ENCODE peak calls at places on chromosomes 12 and 14, in five cellular contexts. F is HCT116, R is hepatocyte, G is sigmoid colon, E is cardiac muscle cell. J is an unnamed sample.

GRCh38 chr12:46556105-46556559 is 183.6 kb upstream of the SLC38A2 start:
- DNase-seq in F (peak; percentile 84), R (no peak), E (peak; percentile 87), G (no peak), J (no peak)

GRCh38 chr12:122895290-122895689 is 634 bp downstream of the VPS37B start:
- DNase-seq in G (no peak), E (no peak), F (no peak), R (no peak), J (no peak)

GRCh38 chr12:93419388-93420034 is 22.2 kb downstream of the UBE2N start:
- DNase-seq in R (peak; percentile 54), G (no peak), E (peak; percentile 79), F (no peak), J (no peak)

GRCh38 chr12:22467190-22467589 is 77.2 kb downstream of the C2CD5 start:
- DNase-seq in E (peak; percentile 17), R (no peak), G (no peak), F (no peak), J (no peak)

GRCh38 chr12:45893240-45893639 is 97.1 kb downstream of the SCAF11 start:
- DNase-seq in R (no peak), E (peak; percentile 27), G (no peak), F (peak; percentile 10), J (no peak)

GRCh38 chr12:94244165-94245133 is 96.1 kb downstream of the PLXNC1 start:
- DNase-seq in R (no peak), G (no peak), F (no peak), E (no peak), J (no peak)

GRCh38 chr12:110590806-110591326 is 7.7 kb upstream of the PPTC7 start:
- DNase-seq in F (no peak), G (no peak), R (no peak), E (peak; percentile 26), J (no peak)

GRCh38 chr12:96193725-96194571 is at the start of gene ELK3:
- DNase-seq in G (peak; percentile 84), R (peak; percentile 79), F (no peak), E (peak; percentile 87), J (no peak)

DNA sequence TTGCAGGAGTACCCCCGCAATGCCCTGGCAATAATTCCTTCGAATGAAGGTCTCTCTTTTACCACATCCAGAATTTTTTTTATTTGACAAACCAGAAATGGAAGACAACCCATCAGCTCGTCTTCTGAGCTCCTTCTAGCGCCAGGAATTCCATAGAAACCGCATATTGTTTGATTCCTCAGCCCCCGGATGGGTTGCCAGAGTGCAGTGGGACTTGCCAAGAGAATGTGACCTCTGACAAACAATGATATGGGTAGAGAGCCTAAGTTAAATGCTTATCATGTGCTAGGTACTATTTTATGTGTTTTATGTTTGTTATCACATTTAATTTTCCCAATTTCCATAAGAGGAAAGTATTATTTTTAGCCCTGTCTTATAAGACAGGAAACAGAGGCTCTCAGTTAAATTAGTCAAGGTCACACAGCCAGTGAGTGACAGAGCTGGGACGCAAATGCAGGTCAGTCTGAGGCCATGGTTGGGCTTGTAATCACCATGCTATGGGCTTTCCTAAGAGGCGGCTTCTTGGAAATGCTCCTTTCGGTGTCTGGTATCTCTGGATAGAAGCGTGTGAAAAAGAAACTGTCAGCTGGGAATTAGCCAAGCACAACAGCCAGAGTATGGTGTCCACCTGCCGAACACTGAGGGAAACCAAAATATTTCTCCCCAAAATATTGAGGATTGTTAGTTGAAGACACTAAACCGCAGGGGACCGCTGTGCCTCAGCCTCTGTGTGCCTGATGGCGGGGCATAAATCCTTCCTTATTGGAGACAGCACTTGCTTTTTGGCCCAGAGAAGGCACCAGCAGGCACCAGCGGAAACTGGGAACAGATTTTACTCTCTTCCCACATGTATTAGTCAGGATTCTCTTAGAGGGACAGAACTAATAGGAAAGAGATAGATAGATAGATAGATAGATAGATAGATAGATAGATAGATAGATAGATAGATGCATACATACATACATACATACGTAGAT is 29.4 kb upstream of the ETFBKMT start:
- DNase-seq in R (peak; percentile 18), F (no peak), E (peak; percentile 79), G (no peak), J (no peak)
- H3K27ac ChIP-seq in R (no peak overlapping the region), F (no peak overlapping the region), E (peak overlapping the region; percentile 98), G (no peak overlapping the region), J (no peak overlapping the region)

DNA sequence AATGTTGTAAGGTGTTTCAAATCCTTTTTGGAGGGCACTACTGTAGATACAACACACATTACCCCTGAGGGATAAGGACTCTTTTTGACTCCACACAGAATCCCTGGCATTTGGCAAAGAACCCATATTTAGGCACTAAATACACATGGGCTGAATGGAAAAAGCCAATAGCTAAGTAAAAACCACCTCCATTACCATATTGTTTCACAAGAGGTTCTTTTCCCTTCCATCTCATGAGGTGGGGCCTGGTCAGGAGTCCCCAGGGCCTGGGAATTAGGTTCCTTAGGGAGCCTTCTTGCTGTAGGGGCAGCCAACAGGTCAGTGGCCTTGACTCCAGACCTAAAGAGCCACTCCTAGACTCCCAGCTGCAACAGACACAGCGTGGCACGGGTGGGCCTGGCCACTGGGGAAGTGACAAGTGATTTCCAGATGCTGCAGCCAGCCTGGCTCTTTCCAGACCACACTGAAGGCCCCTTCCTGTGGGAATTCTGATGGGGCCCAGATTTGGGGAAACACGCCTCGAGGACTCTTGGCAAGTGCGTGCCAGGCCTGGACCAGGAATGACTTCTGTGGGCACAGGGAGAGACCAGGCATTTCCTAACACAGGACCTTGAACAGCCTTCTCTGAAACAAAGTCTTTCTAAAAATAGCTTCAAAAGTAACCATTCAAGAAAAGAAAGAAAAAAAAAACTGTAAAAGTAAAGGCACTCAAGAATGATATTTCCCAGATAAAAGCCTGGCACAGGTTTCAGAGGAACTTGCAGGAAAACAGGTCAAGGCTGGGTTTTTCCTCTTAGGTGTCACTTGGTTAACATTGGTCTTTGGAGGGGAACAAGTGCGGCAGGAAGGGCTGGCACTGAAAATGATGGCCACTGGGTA is 18.1 kb downstream of the SSH1 start:
- DNase-seq in F (no peak), E (peak; percentile 73), G (peak; percentile 83), R (no peak), J (no peak)
- H3K27ac ChIP-seq in F (peak overlapping the region; percentile 99), E (peak overlapping the region; percentile 90), G (peak overlapping the region; percentile 90), R (peak overlapping the region; percentile 85), J (peak overlapping the region; percentile 82)

DNA sequence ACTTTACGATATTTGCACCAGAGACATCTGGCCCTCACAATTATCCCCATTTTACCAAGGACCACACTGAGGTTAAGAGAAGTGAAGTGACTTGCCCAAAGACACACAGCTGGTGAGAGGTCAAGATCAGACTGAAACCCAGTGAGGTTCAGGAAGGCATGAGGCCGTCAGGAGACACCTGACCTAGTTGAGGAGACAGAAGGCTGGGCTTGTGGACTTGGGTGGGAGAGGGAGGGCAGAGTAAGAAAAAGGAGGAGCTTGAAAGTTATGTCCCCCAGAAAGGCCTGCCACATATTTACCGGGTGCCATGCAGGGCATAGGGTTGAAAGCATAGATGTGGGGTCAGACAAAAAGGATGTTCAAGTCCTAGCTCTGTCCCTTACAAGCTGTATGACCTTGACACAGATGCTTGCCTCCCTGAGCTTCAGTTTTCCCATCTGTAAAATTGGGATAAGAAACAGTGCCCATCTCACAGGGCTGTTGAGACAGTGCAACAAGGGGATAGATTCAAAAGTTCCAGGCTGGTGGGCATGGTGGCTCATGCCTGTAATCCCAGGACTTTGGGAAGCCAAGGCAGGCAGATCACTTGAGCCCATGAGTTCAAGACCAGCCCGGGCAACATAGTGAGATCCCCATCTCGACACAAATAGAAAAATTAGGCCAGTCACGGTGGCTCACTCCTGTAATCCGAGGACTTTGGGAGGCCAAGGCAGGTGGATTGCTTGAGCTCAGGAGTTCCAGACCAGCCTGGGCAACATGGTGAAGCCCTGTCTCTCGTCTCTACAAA is 6.4 kb downstream of the SELPLG start:
- DNase-seq in G (no peak), F (no peak), E (no peak), R (no peak), J (no peak)
- H3K27ac ChIP-seq in G (no peak overlapping the region), F (no peak overlapping the region), E (no peak overlapping the region), R (no peak overlapping the region), J (no peak overlapping the region)

DNA sequence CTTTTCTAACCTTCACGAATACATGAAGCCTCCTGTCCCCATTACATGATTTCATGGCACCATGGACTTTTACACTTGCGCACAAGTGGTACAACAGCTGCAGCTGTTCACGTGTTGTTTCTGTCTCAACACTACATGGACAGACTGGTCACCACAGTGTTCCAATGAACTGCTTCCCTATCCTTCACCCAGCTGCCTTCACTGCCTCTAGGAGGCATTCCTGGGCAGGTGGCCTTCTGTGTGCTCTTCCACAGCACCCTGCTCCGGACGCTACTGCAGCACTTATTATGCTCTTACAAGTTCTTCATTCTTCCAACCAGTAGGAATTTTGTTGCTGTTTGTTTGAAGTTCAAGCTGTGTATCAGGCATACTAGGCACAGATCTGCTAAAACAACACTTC is 1.5 kb downstream of the MTERF2 start:
- DNase-seq in G (no peak), F (no peak), R (no peak), E (no peak), J (no peak)
- H3K27ac ChIP-seq in G (peak overlapping the region; percentile 92), F (no peak overlapping the region), R (no peak overlapping the region), E (no peak overlapping the region), J (no peak overlapping the region)

GRCh38 chr14:24965578-24965933 is 84.4 kb downstream of the STXBP6 start:
- DNase-seq in E (no peak), R (no peak), G (no peak), F (no peak), J (no peak)

GRCh38 chr14:24965934-24966593 is 83.9 kb downstream of the STXBP6 start:
- DNase-seq in R (peak; percentile 81), G (peak; percentile 81), F (no peak), E (peak; percentile 78), J (no peak)

GRCh38 chr14:24959791-24960331 is 90.1 kb downstream of the STXBP6 start:
- DNase-seq in R (peak; percentile 60), G (no peak), E (no peak), F (no peak), J (no peak)

GRCh38 chr14:24960816-24961215 is 89.1 kb downstream of the STXBP6 start:
- DNase-seq in G (no peak), E (no peak), F (no peak), R (no peak), J (no peak)

DNA sequence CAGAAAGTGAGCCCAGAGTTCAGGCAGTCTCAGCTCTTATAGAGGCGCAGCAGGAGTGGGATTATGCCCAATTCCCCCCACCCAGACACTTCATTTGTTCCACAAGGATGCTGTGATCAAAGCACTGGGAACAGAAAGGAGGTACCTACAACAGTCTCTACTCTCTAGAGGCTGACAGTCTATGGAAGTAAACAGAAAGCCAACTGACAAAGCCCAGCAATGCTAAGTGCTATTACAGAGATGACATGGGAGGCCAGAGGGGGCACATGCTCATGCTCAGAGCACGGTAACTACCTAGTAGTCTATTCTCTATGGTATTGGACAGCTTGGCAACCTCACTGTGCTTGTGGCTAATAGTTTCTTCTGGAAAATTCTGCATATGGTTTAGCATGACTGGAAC is 85.9 kb downstream of the STXBP6 start:
- DNase-seq in G (no peak), E (no peak), F (no peak), R (no peak), J (no peak)
- H3K27ac ChIP-seq in G (peak overlapping the region; percentile 84), E (no peak overlapping the region), F (no peak overlapping the region), R (peak overlapping the region; percentile 92), J (no peak overlapping the region)

GRCh38 chr14:97390031-97390729 is 593.0 kb downstream of the VRK1 start:
- DNase-seq in R (no peak), F (no peak), E (no peak), G (peak; percentile 71), J (no peak)
- H3K27ac ChIP-seq in R (no peak overlapping the region), F (no peak overlapping the region), E (no peak overlapping the region), G (peak overlapping the region; percentile 30), J (no peak overlapping the region)

J was measured in keratinocyte.